ENCODE peak calls at places on chromosomes 4 and X, in eight cellular contexts. X is suprapubic skin, H is endothelial cell of umbilical vein, N is ovary, W is cardiac muscle cell, L is keratinocyte, F is psoas muscle, K is GM23338. V is an unnamed sample.

GRCh38 chr4:140296335-140296753 is 77.1 kb upstream of the SCOC start:
- DNase-seq in X (peak; percentile 86), H (peak; percentile 68), N (peak; percentile 66), W (peak; percentile 81), L (no peak), F (peak; percentile 71), K (no peak), V (peak; percentile 28)

GRCh38 chr4:8365353-8365752 is 75.2 kb downstream of the ACOX3 start:
- DNase-seq in X (no peak), H (no peak), N (no peak), W (no peak), L (no peak), F (peak; percentile 20), K (no peak), V (no peak)

GRCh38 chr4:154332681-154333421 is 158.7 kb downstream of the DCHS2 start:
- DNase-seq in X (peak; percentile 58), H (no peak), N (peak; percentile 50), W (peak; percentile 26), L (no peak), F (peak; percentile 49), K (peak; percentile 94), V (no peak)

GRCh38 chr4:104020641-104021040 is 300.9 kb upstream of the TACR3 start:
- DNase-seq in X (no peak), H (no peak), N (no peak), W (no peak), L (no peak), F (no peak), K (no peak), V (no peak)

GRCh38 chr4:105327222-105327621 is 146.6 kb downstream of the PPA2 start:
- DNase-seq in X (no peak), H (no peak), N (no peak), W (no peak), L (no peak), F (no peak), K (no peak), V (no peak)

GRCh38 chr4:1172971-1173757 is 781 bp upstream of the SPON2 start:
- DNase-seq in X (peak; percentile 74), H (no peak), N (peak; percentile 61), W (peak; percentile 78), L (no peak), F (peak; percentile 73), K (peak; percentile 59), V (peak; percentile 36)

GRCh38 chrX:40098264-40099045 is 697 bp upstream of the BCOR start:
- DNase-seq in X (no peak), H (peak; percentile 40), N (peak; percentile 45), W (peak; percentile 63), L (no peak), F (peak; percentile 71), K (peak; percentile 72), V (peak; percentile 66)

GRCh38 chr4:6393544-6394475 is 78.6 kb downstream of the PPP2R2C start:
- DNase-seq in X (no peak), H (no peak), N (no peak), W (no peak), L (no peak), F (no peak), K (no peak), V (no peak)

GRCh38 chrX:15204130-15204751 is 65.6 kb downstream of the ASB9 start:
- DNase-seq in X (no peak), H (no peak), N (no peak), W (no peak), L (no peak), F (no peak), K (no peak), V (no peak)

DNA sequence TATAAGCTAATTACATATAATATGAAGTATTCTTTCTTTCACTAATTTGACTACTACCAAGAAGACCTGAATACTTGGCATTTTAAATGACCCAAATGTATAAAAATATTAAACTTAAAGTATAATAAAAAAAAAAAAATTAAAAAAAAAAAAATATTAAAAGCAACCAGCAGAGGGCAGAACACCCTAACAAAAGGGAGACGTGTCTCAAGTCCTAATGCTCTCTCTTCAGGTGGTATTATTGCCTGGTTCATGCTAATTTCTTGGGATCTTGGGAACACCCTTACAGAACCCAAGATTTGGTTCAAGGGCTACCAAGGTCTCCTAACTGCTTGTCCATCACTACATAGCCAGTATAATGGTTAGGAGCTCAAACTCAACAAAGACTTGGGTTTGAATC is 754.8 kb downstream of the RAB28 start:
- DNase-seq in X (no peak), H (peak; percentile 25), N (no peak), W (peak; percentile 33), L (no peak), F (no peak), K (peak; percentile 47), V (peak; percentile 50)
- H3K4me1 ChIP-seq in X (no peaks in the 10 kb centered on the region), H (no peaks in the 10 kb centered on the region), N (no peaks in the 10 kb centered on the region), W (peaks cover under 1% of the 10 kb centered on the region), L (no peaks in the 10 kb centered on the region), F (no peaks in the 10 kb centered on the region), K (no peaks in the 10 kb centered on the region), V (no peaks in the 10 kb centered on the region)

GRCh38 chrX:118971552-118971951 is 2.9 kb upstream of the LONRF3 start:
- DNase-seq in X (no peak), H (no peak), N (no peak), W (no peak), L (no peak), F (no peak), K (peak; percentile 33), V (no peak)

GRCh38 chrX:118975831-118976598 is 1.6 kb downstream of the LONRF3 start:
- DNase-seq in X (peak; percentile 87), H (peak; percentile 63), N (peak; percentile 81), W (peak; percentile 58), L (no peak), F (peak; percentile 95), K (peak; percentile 32), V (peak; percentile 80)

GRCh38 chrX:118974088-118974907 is at the start of gene LONRF3:
- DNase-seq in X (peak; percentile 87), H (peak; percentile 58), N (peak; percentile 74), W (peak; percentile 64), L (no peak), F (peak; percentile 87), K (no peak), V (peak; percentile 79)

GRCh38 chrX:118974908-118975671 is 672 bp downstream of the LONRF3 start:
- DNase-seq in X (peak; percentile 70), H (peak; percentile 36), N (peak; percentile 42), W (peak; percentile 30), L (no peak), F (peak; percentile 72), K (peak; percentile 60), V (peak; percentile 87)

DNA sequence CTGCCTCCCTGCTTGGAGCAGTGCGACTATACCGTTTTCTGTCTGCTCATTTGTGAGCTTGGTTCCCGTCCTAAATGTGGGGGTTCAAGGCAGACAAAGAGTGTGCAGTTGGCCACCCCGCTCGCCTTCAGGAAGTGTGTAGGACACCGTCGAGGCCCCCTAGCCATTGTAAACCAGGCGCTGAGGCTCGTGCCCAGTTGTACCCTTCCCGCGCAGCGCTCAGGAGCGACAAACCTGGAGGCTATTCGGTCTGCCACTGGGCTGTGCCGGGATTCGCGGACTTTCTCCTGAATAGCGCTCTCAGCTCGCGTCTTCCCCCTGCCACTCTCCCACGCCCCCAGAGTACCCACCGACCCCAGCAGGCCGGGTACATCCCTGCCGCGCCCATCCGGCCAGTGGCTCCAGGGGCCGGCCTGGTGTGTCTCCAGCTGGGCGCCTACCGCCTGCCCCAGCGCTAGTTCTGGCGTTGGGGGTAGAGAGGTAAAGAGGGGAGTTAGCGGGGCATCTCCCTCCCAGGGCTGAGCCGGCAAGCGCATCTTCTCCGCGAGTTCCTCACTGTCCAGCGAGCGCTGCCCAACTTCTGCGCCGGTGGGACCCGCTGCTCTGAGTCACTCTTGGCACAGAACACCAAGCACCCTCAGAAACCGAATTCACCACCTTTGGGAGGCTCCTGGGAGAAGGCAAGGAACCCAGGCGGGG is 880 bp upstream of the LONRF3 start:
- DNase-seq in X (peak; percentile 68), H (no peak), N (no peak), W (no peak), L (no peak), F (peak; percentile 68), K (no peak), V (no peak)
- H3K4me3 ChIP-seq in X (peak overlapping the region; percentile 61), H (no peak overlapping the region), N (peak overlapping the region; percentile 54), W (no peak overlapping the region), L (no peak overlapping the region), F (peak overlapping the region; percentile 85), K (peak overlapping the region; percentile 50), V (peak overlapping the region; percentile 78)

DNA sequence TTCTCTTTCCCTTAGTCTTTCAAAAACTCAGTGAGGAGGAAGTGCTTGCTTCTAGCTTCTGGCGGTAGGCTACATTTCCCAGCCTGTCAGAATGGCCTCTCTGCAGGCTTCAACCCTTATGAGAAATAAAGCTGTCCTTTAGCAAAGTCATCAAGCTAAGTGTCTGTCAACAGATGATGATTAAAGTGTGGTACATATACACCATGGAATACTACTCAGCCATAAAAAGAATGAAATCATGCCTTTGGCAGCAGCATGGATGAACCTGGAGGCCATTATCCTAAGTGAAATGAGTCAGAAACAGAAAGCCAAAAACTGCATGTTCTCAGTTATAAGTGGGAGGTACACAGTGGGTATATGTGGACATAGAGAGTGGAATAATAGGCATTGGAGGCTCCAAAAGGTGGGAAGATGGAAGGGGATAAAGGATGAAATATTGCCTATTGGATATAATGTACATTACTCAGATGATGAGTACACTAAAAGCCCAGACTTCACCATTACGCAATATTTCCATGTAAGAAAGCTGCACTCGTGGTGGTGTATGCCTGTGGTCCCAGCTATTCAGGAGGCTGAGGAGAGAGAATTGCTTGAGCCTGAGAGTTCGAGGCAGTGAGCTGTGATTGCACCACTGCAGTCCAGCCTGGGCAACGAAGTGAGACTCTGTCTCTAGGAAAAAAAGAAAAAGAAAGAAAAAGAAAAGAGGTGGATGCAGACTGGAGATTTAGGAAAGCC is 7.9 kb downstream of the TRIM2 start:
- DNase-seq in X (no peak), H (no peak), N (no peak), W (peak; percentile 83), L (no peak), F (no peak), K (no peak), V (no peak)
- H3K27ac ChIP-seq in X (peak overlapping the region; percentile 21), H (no peak overlapping the region), N (no peak overlapping the region), W (no peak overlapping the region), L (no peak overlapping the region), F (no peak overlapping the region), K (no peak overlapping the region), V (no peak overlapping the region)

DNA sequence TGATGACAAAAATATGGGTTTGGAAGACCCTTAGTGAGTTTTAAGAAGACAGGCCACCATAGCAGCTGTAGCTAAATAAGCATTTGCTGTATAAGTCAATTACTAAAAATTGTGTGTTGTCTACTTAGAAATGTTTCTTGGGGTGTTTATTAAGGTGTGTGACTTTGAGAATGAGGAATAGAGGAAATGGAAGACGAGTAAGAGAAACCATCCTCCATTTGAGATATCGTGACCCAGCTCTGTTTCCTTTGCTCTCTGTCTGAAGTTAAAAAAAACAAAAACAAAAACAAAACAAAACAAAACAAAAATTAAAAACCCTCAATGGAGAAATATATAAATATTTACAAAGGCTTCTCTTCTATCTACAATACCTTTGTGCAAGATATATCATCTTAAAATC is 41.7 kb upstream of the FAM9C start:
- DNase-seq in X (no peak), H (no peak), N (no peak), W (no peak), L (no peak), F (no peak), K (no peak), V (no peak)
- H3K4me1 ChIP-seq in X (peaks cover 8% of the 10 kb centered on the region), H (peaks cover 18% of the 10 kb centered on the region), N (peaks cover 2% of the 10 kb centered on the region), W (no peaks in the 10 kb centered on the region), L (peaks cover 7% of the 10 kb centered on the region), F (no peaks in the 10 kb centered on the region), K (peaks cover 7% of the 10 kb centered on the region), V (peaks cover 13% of the 10 kb centered on the region)

V was measured in SJCRH30.